ENCODE peak calls at places on chromosomes 7 and 10, in four cellular contexts. A is uterus; U is NCI-H1105 treated with DMSO at 0.1 percent for 48 hours; D is activated T-cell treated with anti-CD3 and anti-CD28 coated beads, Interleukin-2, amount 50 U/mL, for 1 hour. G is an unnamed sample.

GRCh38 chr10:90204956-90205695 is 503.7 kb downstream of the KIF20B start:
- DNase-seq in U (no peak), D (no peak), A (no peak), G (no peak)

GRCh38 chr10:122567056-122567660 is 6.6 kb downstream of the DMBT1 start:
- DNase-seq in A (no peak), U (no peak), D (no peak), G (no peak)

GRCh38 chr7:22386206-22386858 is 29.4 kb upstream of the RAPGEF5 start:
- DNase-seq in U (no peak), D (no peak), A (no peak), G (no peak)

GRCh38 chr7:2894118-2894940 is 50.2 kb upstream of the GNA12 start:
- DNase-seq in U (no peak), A (no peak), D (peak), G (no peak)

GRCh38 chr7:128361463-128362441 is at the start of gene PRRT4:
- DNase-seq in D (peak), U (peak), A (peak), G (no peak)

GRCh38 chr7:43880596-43880995 is 11.3 kb upstream of the MRPS24 start:
- DNase-seq in A (no peak), U (no peak), D (no peak), G (no peak)

GRCh38 chr7:93442478-93443224 is 131.9 kb downstream of the CALCR start:
- DNase-seq in D (peak), U (peak), A (no peak), G (no peak)

GRCh38 chr7:34133356-34133982 is 228.1 kb downstream of the BMPER start:
- DNase-seq in U (no peak), A (no peak), D (no peak), G (no peak)

GRCh38 chr10:76874896-76875295 is 762.7 kb downstream of the KCNMA1 start:
- DNase-seq in U (no peak), D (no peak), A (no peak), G (peak)

GRCh38 chr10:95755511-95756004 is 405 bp upstream of the ENTPD1 start:
- DNase-seq in U (no peak), A (peak), D (no peak), G (peak)

GRCh38 chr10:8998751-8999150 is 944.3 kb downstream of the GATA3 start:
- DNase-seq in A (no peak), D (no peak), U (no peak), G (no peak)

GRCh38 chr10:124329941-124330340 is 88.8 kb downstream of the OAT start:
- DNase-seq in D (no peak), A (no peak), U (no peak), G (peak)

GRCh38 chr10:47031251-47031952 is 120.2 kb downstream of the PTPN20 start:
- DNase-seq in D (peak), U (no peak), A (peak), G (peak)

GRCh38 chr7:28808786-28809533 is 149.2 kb downstream of the TRIL start:
- DNase-seq in U (no peak), D (no peak), A (no peak), G (peak)

GRCh38 chr7:148104924-148105323 is 485.6 kb upstream of the C7orf33 start:
- DNase-seq in D (no peak), U (no peak), A (no peak), G (no peak)

GRCh38 chr7:127304087-127304486 is 51.3 kb upstream of the GRM8 start:
- DNase-seq in U (no peak), A (no peak), D (no peak), G (no peak)

GRCh38 chr10:126734015-126734414 is 63.5 kb upstream of the C10orf90 start:
- DNase-seq in D (no peak), A (no peak), U (no peak), G (no peak)

GRCh38 chr7:135620447-135620846 is 41.9 kb upstream of the STMP1 start:
- DNase-seq in D (no peak), A (no peak), U (no peak), G (no peak)

GRCh38 chr10:86821600-86821999 is 65.2 kb downstream of the BMPR1A start:
- DNase-seq in A (no peak), U (no peak), D (no peak), G (no peak)

G was measured in tibial artery.